ENCODE peak calls at places on chromosomes 2 and 18, in eight cellular contexts. One of them, this sample, is unnamed.

GRCh38 chr2:196399736-196400691 is 228.6 kb upstream of the STK17B start:
- DNase-seq in lower leg skin: no peak
- DNase-seq in psoas muscle: no peak
- DNase-seq in GM12865: no peak
- DNase-seq in foreskin keratinocyte: peak; percentile 72
- DNase-seq in tibial artery: no peak
- DNase-seq in astrocyte of the spinal cord: peak; percentile 92
- DNase-seq in brain microvascular endothelial cell: peak; percentile 96
- DNase-seq in this sample: no peak

GRCh38 chr2:173248381-173248780 is 106.3 kb upstream of the CDCA7 start:
- DNase-seq in GM12865: no peak
- DNase-seq in astrocyte of the spinal cord: no peak
- DNase-seq in lower leg skin: no peak
- DNase-seq in tibial artery: no peak
- DNase-seq in psoas muscle: no peak
- DNase-seq in brain microvascular endothelial cell: no peak
- DNase-seq in foreskin keratinocyte: no peak
- DNase-seq in this sample: no peak

GRCh38 chr18:50819027-50819726 is 639 bp downstream of the MRO start:
- DNase-seq in brain microvascular endothelial cell: no peak
- DNase-seq in psoas muscle: peak; percentile 23
- DNase-seq in lower leg skin: no peak
- DNase-seq in foreskin keratinocyte: no peak
- DNase-seq in GM12865: no peak
- DNase-seq in astrocyte of the spinal cord: peak; percentile 13
- DNase-seq in tibial artery: peak; percentile 21
- DNase-seq in this sample: no peak

GRCh38 chr2:148607553-148607952 is 37.0 kb upstream of the EPC2 start:
- DNase-seq in lower leg skin: no peak
- DNase-seq in brain microvascular endothelial cell: no peak
- DNase-seq in tibial artery: no peak
- DNase-seq in GM12865: peak; percentile 30
- DNase-seq in astrocyte of the spinal cord: no peak
- DNase-seq in foreskin keratinocyte: no peak
- DNase-seq in psoas muscle: no peak
- DNase-seq in this sample: no peak

GRCh38 chr2:227363756-227364155 is 15.3 kb downstream of the TM4SF20 start:
- DNase-seq in lower leg skin: no peak
- DNase-seq in tibial artery: no peak
- DNase-seq in foreskin keratinocyte: no peak
- DNase-seq in GM12865: peak; percentile 17
- DNase-seq in astrocyte of the spinal cord: no peak
- DNase-seq in brain microvascular endothelial cell: no peak
- DNase-seq in psoas muscle: no peak
- DNase-seq in this sample: no peak

GRCh38 chr2:237599465-237600110 is 9.1 kb upstream of the RAB17 start:
- DNase-seq in astrocyte of the spinal cord: no peak
- DNase-seq in lower leg skin: no peak
- DNase-seq in foreskin keratinocyte: no peak
- DNase-seq in GM12865: no peak
- DNase-seq in tibial artery: no peak
- DNase-seq in brain microvascular endothelial cell: no peak
- DNase-seq in psoas muscle: no peak
- DNase-seq in this sample: no peak

GRCh38 chr2:131034122-131035051 is 58.9 kb downstream of the FAM168B start:
- DNase-seq in lower leg skin: peak; percentile 86
- DNase-seq in brain microvascular endothelial cell: no peak
- DNase-seq in GM12865: no peak
- DNase-seq in tibial artery: no peak
- DNase-seq in foreskin keratinocyte: no peak
- DNase-seq in astrocyte of the spinal cord: no peak
- DNase-seq in psoas muscle: no peak
- DNase-seq in this sample: no peak

GRCh38 chr2:207885010-207885409 is 115.3 kb upstream of the FZD5 start:
- DNase-seq in foreskin keratinocyte: no peak
- DNase-seq in psoas muscle: no peak
- DNase-seq in lower leg skin: no peak
- DNase-seq in GM12865: no peak
- DNase-seq in brain microvascular endothelial cell: no peak
- DNase-seq in tibial artery: no peak
- DNase-seq in astrocyte of the spinal cord: no peak
- DNase-seq in this sample: no peak

GRCh38 chr18:3383381-3383915 is 66.5 kb upstream of the TGIF1 start:
- DNase-seq in brain microvascular endothelial cell: no peak
- DNase-seq in astrocyte of the spinal cord: no peak
- DNase-seq in lower leg skin: no peak
- DNase-seq in tibial artery: no peak
- DNase-seq in GM12865: no peak
- DNase-seq in foreskin keratinocyte: no peak
- DNase-seq in psoas muscle: no peak
- DNase-seq in this sample: no peak

GRCh38 chr18:44712025-44712424 is 31.3 kb downstream of the SETBP1 start:
- DNase-seq in GM12865: peak; percentile 36
- DNase-seq in psoas muscle: no peak
- DNase-seq in foreskin keratinocyte: no peak
- DNase-seq in tibial artery: no peak
- DNase-seq in astrocyte of the spinal cord: no peak
- DNase-seq in brain microvascular endothelial cell: no peak
- DNase-seq in lower leg skin: no peak
- DNase-seq in this sample: no peak

GRCh38 chr2:235002198-235003095 is 50.6 kb downstream of the SH3BP4 start:
- DNase-seq in astrocyte of the spinal cord: no peak
- DNase-seq in GM12865: no peak
- DNase-seq in brain microvascular endothelial cell: no peak
- DNase-seq in foreskin keratinocyte: no peak
- DNase-seq in tibial artery: no peak
- DNase-seq in psoas muscle: no peak
- DNase-seq in lower leg skin: no peak
- DNase-seq in this sample: no peak

GRCh38 chr2:13050764-13051163 is 334.0 kb downstream of the TRIB2 start:
- DNase-seq in tibial artery: no peak
- DNase-seq in brain microvascular endothelial cell: no peak
- DNase-seq in lower leg skin: no peak
- DNase-seq in psoas muscle: no peak
- DNase-seq in foreskin keratinocyte: no peak
- DNase-seq in astrocyte of the spinal cord: peak; percentile 52
- DNase-seq in GM12865: no peak
- DNase-seq in this sample: no peak

GRCh38 chr2:121502781-121503180 is 27.9 kb upstream of the RNU4ATAC start:
- DNase-seq in lower leg skin: no peak
- DNase-seq in foreskin keratinocyte: no peak
- DNase-seq in brain microvascular endothelial cell: no peak
- DNase-seq in tibial artery: no peak
- DNase-seq in GM12865: no peak
- DNase-seq in psoas muscle: no peak
- DNase-seq in astrocyte of the spinal cord: peak; percentile 46
- DNase-seq in this sample: no peak

GRCh38 chr2:85728883-85729824 is 24.6 kb upstream of the ATOH8 start:
- DNase-seq in brain microvascular endothelial cell: peak; percentile 69
- DNase-seq in astrocyte of the spinal cord: peak; percentile 80
- DNase-seq in tibial artery: peak; percentile 91
- DNase-seq in foreskin keratinocyte: no peak
- DNase-seq in GM12865: peak; percentile 78
- DNase-seq in psoas muscle: peak; percentile 94
- DNase-seq in lower leg skin: peak; percentile 98
- DNase-seq in this sample: peak; percentile 87

GRCh38 chr2:196660264-196660663 is 20.7 kb downstream of the CCDC150 start:
- DNase-seq in tibial artery: no peak
- DNase-seq in astrocyte of the spinal cord: peak; percentile 10
- DNase-seq in foreskin keratinocyte: peak; percentile 57
- DNase-seq in lower leg skin: no peak
- DNase-seq in psoas muscle: no peak
- DNase-seq in brain microvascular endothelial cell: peak; percentile 42
- DNase-seq in GM12865: no peak
- DNase-seq in this sample: no peak

GRCh38 chr18:12376718-12377555 is at the start of gene AFG3L2:
- DNase-seq in lower leg skin: peak; percentile 100
- DNase-seq in brain microvascular endothelial cell: peak; percentile 99
- DNase-seq in GM12865: peak; percentile 100
- DNase-seq in foreskin keratinocyte: peak; percentile 94
- DNase-seq in psoas muscle: peak; percentile 100
- DNase-seq in tibial artery: peak; percentile 100
- DNase-seq in astrocyte of the spinal cord: peak; percentile 99
- DNase-seq in this sample: peak; percentile 99

GRCh38 chr2:171516793-171517192 is 5.5 kb upstream of the CYBRD1 start:
- DNase-seq in GM12865: no peak
- DNase-seq in psoas muscle: peak; percentile 19
- DNase-seq in tibial artery: peak; percentile 51
- DNase-seq in lower leg skin: peak; percentile 86
- DNase-seq in foreskin keratinocyte: no peak
- DNase-seq in astrocyte of the spinal cord: no peak
- DNase-seq in brain microvascular endothelial cell: no peak
- DNase-seq in this sample: no peak

GRCh38 chr18:35038029-35038428 is 3.2 kb upstream of the MAPRE2 start:
- DNase-seq in GM12865: no peak
- DNase-seq in brain microvascular endothelial cell: no peak
- DNase-seq in astrocyte of the spinal cord: no peak
- DNase-seq in foreskin keratinocyte: no peak
- DNase-seq in psoas muscle: no peak
- DNase-seq in lower leg skin: no peak
- DNase-seq in tibial artery: no peak
- DNase-seq in this sample: no peak

GRCh38 chr2:169562519-169562918 is 11.1 kb downstream of the FASTKD1 start:
- DNase-seq in psoas muscle: no peak
- DNase-seq in lower leg skin: no peak
- DNase-seq in tibial artery: no peak
- DNase-seq in foreskin keratinocyte: no peak
- DNase-seq in GM12865: no peak
- DNase-seq in brain microvascular endothelial cell: no peak
- DNase-seq in astrocyte of the spinal cord: no peak
- DNase-seq in this sample: no peak

GRCh38 chr18:43559507-43559906 is 282.2 kb upstream of the SYT4 start:
- DNase-seq in foreskin keratinocyte: no peak
- DNase-seq in psoas muscle: no peak
- DNase-seq in astrocyte of the spinal cord: no peak
- DNase-seq in GM12865: no peak
- DNase-seq in lower leg skin: no peak
- DNase-seq in tibial artery: no peak
- DNase-seq in brain microvascular endothelial cell: no peak
- DNase-seq in this sample: no peak

DNA sequence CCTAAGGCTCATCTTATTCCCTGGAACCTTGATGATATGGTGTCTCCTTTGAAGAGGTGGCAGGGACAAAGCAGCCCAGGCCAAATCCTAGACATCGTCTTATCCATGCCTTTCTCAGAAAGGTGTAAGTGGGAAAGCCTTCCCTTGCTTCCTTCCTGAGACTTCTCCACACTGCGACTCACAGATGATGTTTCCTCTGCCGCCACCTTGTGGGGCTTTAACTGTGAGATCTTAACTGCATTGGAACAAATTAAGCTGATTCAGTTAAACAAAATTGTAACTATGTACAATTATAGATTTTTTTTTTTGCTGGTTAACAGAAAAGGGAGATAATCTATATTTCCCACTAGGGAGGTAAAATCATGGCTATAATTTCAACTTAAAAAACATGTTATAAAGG is 10.0 kb upstream of the GCA start:
- DNase-seq in foreskin keratinocyte: no peak
- DNase-seq in lower leg skin: no peak
- DNase-seq in tibial artery: no peak
- DNase-seq in psoas muscle: no peak
- DNase-seq in GM12865: peak; percentile 24
- DNase-seq in astrocyte of the spinal cord: no peak
- DNase-seq in brain microvascular endothelial cell: peak; percentile 11
- DNase-seq in this sample: no peak
- TF ChIP-seq CTCF in foreskin keratinocyte: peak; percentile 69
- TF ChIP-seq CTCF in lower leg skin: no peak
- TF ChIP-seq CTCF in tibial artery: no peak
- TF ChIP-seq CTCF in psoas muscle: no peak
- TF ChIP-seq CTCF in GM12865: peak; percentile 35
- TF ChIP-seq CTCF in astrocyte of the spinal cord: peak; percentile 45
- TF ChIP-seq CTCF in brain microvascular endothelial cell: peak; percentile 68
- TF ChIP-seq CTCF in this sample: peak; percentile 66

GRCh38 chr18:47191956-47192355 is 15.8 kb upstream of the IER3IP1 start:
- DNase-seq in foreskin keratinocyte: no peak
- DNase-seq in tibial artery: no peak
- DNase-seq in psoas muscle: no peak
- DNase-seq in brain microvascular endothelial cell: peak; percentile 52
- DNase-seq in lower leg skin: no peak
- DNase-seq in GM12865: no peak
- DNase-seq in astrocyte of the spinal cord: no peak
- DNase-seq in this sample: no peak
- TF ChIP-seq CTCF in foreskin keratinocyte: no peak
- TF ChIP-seq CTCF in tibial artery: no peak
- TF ChIP-seq CTCF in psoas muscle: no peak
- TF ChIP-seq CTCF in brain microvascular endothelial cell: no peak
- TF ChIP-seq CTCF in lower leg skin: no peak
- TF ChIP-seq CTCF in GM12865: no peak
- TF ChIP-seq CTCF in astrocyte of the spinal cord: no peak
- TF ChIP-seq CTCF in this sample: peak; percentile 6

GRCh38 chr2:205483122-205483521 is 199.2 kb upstream of the NRP2 start:
- DNase-seq in lower leg skin: no peak
- DNase-seq in psoas muscle: no peak
- DNase-seq in brain microvascular endothelial cell: no peak
- DNase-seq in GM12865: no peak
- DNase-seq in tibial artery: no peak
- DNase-seq in foreskin keratinocyte: no peak
- DNase-seq in astrocyte of the spinal cord: no peak
- DNase-seq in this sample: no peak

GRCh38 chr2:205481861-205482260 is 200.4 kb upstream of the NRP2 start:
- DNase-seq in astrocyte of the spinal cord: no peak
- DNase-seq in psoas muscle: no peak
- DNase-seq in brain microvascular endothelial cell: no peak
- DNase-seq in GM12865: no peak
- DNase-seq in lower leg skin: no peak
- DNase-seq in foreskin keratinocyte: no peak
- DNase-seq in tibial artery: no peak
- DNase-seq in this sample: no peak

GRCh38 chr2:205482399-205483065 is 199.8 kb upstream of the NRP2 start:
- DNase-seq in foreskin keratinocyte: no peak
- DNase-seq in GM12865: no peak
- DNase-seq in psoas muscle: no peak
- DNase-seq in lower leg skin: no peak
- DNase-seq in brain microvascular endothelial cell: no peak
- DNase-seq in astrocyte of the spinal cord: no peak
- DNase-seq in tibial artery: no peak
- DNase-seq in this sample: no peak

DNA sequence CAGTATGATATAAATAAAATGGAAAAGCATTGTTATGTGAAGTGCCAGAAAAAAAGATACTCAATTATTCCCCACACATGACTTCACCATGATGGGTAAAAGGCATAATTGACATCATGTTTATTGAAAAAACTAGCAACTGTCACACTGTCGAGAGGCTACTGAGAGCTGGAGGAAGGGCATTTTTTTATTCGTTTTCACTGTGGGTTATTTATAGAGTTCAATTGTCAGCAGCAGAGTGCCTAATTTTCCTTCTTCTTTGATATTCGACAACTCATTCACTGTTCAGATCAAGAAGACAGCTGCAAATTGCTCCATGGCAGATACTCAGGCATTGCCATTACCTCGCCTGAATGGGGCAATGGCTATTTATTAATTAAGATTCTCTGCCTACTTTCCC is 197.6 kb upstream of the NRP2 start:
- DNase-seq in astrocyte of the spinal cord: no peak
- DNase-seq in lower leg skin: no peak
- DNase-seq in foreskin keratinocyte: no peak
- DNase-seq in tibial artery: no peak
- DNase-seq in brain microvascular endothelial cell: no peak
- DNase-seq in psoas muscle: no peak
- DNase-seq in GM12865: no peak
- DNase-seq in this sample: no peak
- TF ChIP-seq CTCF in astrocyte of the spinal cord: no peak
- TF ChIP-seq CTCF in lower leg skin: no peak
- TF ChIP-seq CTCF in foreskin keratinocyte: no peak
- TF ChIP-seq CTCF in tibial artery: no peak
- TF ChIP-seq CTCF in brain microvascular endothelial cell: no peak
- TF ChIP-seq CTCF in psoas muscle: no peak
- TF ChIP-seq CTCF in GM12865: no peak
- TF ChIP-seq CTCF in this sample: no peak

GRCh38 chr2:29295843-29296242 is 180.6 kb downstream of the CLIP4 start:
- DNase-seq in brain microvascular endothelial cell: no peak
- DNase-seq in psoas muscle: no peak
- DNase-seq in tibial artery: no peak
- DNase-seq in lower leg skin: no peak
- DNase-seq in GM12865: peak; percentile 40
- DNase-seq in astrocyte of the spinal cord: no peak
- DNase-seq in foreskin keratinocyte: no peak
- DNase-seq in this sample: no peak
- TF ChIP-seq CTCF in brain microvascular endothelial cell: peak; percentile 56
- TF ChIP-seq CTCF in psoas muscle: no peak
- TF ChIP-seq CTCF in tibial artery: no peak
- TF ChIP-seq CTCF in lower leg skin: no peak
- TF ChIP-seq CTCF in GM12865: peak; percentile 37
- TF ChIP-seq CTCF in astrocyte of the spinal cord: peak; percentile 31
- TF ChIP-seq CTCF in foreskin keratinocyte: peak; percentile 56
- TF ChIP-seq CTCF in this sample: no peak

This sample was measured in GM13977.